ENCODE peak calls at places on chromosomes 3 and 15, in seven cellular contexts. B is NCI-H2171, X is NCI-H510A, U is hypothalamus, W is AG09319, K is posterior vena cava, Q is pons. F is an unnamed sample.

GRCh38 chr15:90686435-90687218 is 30.5 kb upstream of the BLM start:
- DNase-seq in U (no peak), B (no peak), Q (no peak), W (no peak), X (no peak), K (no peak), F (no peak)

GRCh38 chr3:151047636-151048035 is 37.8 kb upstream of the MED12L start:
- DNase-seq in U (no peak), K (no peak), Q (no peak), W (no peak), B (peak), X (no peak), F (no peak)

GRCh38 chr3:1600700-1601418 is 497.8 kb upstream of the CNTN4 start:
- DNase-seq in U (no peak), W (no peak), B (no peak), K (no peak), Q (no peak), X (no peak), F (no peak)

GRCh38 chr3:170137971-170138370 is 43.6 kb downstream of the PHC3 start:
- DNase-seq in B (no peak), W (peak), U (no peak), Q (no peak), K (no peak), X (no peak), F (no peak)

GRCh38 chr3:100665230-100665629 is 44.1 kb upstream of the TFG start:
- DNase-seq in U (no peak), W (no peak), K (no peak), X (no peak), B (no peak), Q (no peak), F (no peak)

GRCh38 chr3:38627956-38628355 is 21.5 kb downstream of the SCN5A start:
- DNase-seq in W (no peak), U (no peak), K (no peak), B (no peak), Q (no peak), X (no peak), F (no peak)

GRCh38 chr15:40766906-40767837 is 2.6 kb upstream of the C15orf62 start:
- DNase-seq in B (no peak), U (no peak), K (no peak), X (no peak), Q (no peak), W (no peak), F (no peak)

GRCh38 chr3:89104499-89104898 is 2.9 kb upstream of the EPHA3 start:
- DNase-seq in U (no peak), X (no peak), B (no peak), K (no peak), W (no peak), Q (no peak), F (no peak)

GRCh38 chr3:131147534-131147933 is 120.9 kb downstream of the NEK11 start:
- DNase-seq in B (no peak), K (no peak), Q (no peak), W (no peak), X (no peak), U (no peak), F (no peak)

GRCh38 chr3:108897883-108898282 is 55.8 kb downstream of the GUCA1C start:
- DNase-seq in W (no peak), K (no peak), U (no peak), B (no peak), Q (no peak), X (no peak), F (no peak)

GRCh38 chr15:63933522-63933921 is 99.8 kb upstream of the HERC1 start:
- DNase-seq in X (no peak), Q (no peak), K (peak), B (no peak), W (no peak), U (no peak), F (no peak)

GRCh38 chr15:78317145-78317836 is 17.9 kb upstream of the SKIC8 start:
- DNase-seq in Q (no peak), X (no peak), K (peak), U (no peak), B (no peak), W (no peak), F (no peak)

GRCh38 chr15:85457392-85457968 is 77.1 kb downstream of the AKAP13 start:
- DNase-seq in U (no peak), Q (no peak), B (no peak), X (no peak), K (no peak), W (no peak), F (no peak)

GRCh38 chr15:73605759-73606423 is 27.3 kb downstream of the NPTN start:
- DNase-seq in X (no peak), K (no peak), W (no peak), B (no peak), U (no peak), Q (no peak), F (no peak)

GRCh38 chr15:92164327-92165000 is 229.2 kb upstream of the ST8SIA2 start:
- DNase-seq in Q (no peak), K (no peak), X (no peak), W (no peak), U (no peak), B (no peak), F (no peak)

GRCh38 chr15:48883699-48884098 is 5.8 kb downstream of the EID1 start:
- DNase-seq in K (no peak), W (no peak), X (no peak), B (no peak), Q (no peak), U (no peak), F (no peak)

GRCh38 chr3:33758874-33759273 is 39.6 kb upstream of the PDCD6IP start:
- DNase-seq in U (no peak), Q (no peak), K (no peak), B (no peak), W (no peak), X (no peak), F (no peak)

GRCh38 chr3:180250172-180250571 is 213.4 kb upstream of the PEX5L start:
- DNase-seq in K (no peak), U (no peak), B (no peak), W (no peak), Q (no peak), X (no peak), F (no peak)

GRCh38 chr15:72998226-72998625 is 54.0 kb upstream of the NEO1 start:
- DNase-seq in K (no peak), Q (no peak), X (no peak), U (no peak), W (no peak), B (no peak), F (no peak)

GRCh38 chr15:66839511-66840112 is 137.6 kb downstream of the SMAD6 start:
- DNase-seq in U (no peak), X (no peak), K (no peak), Q (no peak), B (no peak), W (no peak), F (no peak)

GRCh38 chr15:100728371-100729201 is 126.2 kb downstream of the ASB7 start:
- DNase-seq in B (no peak), K (no peak), U (no peak), Q (no peak), X (no peak), W (no peak), F (no peak)

GRCh38 chr3:55143336-55143735 is 215.5 kb upstream of the LRTM1 start:
- DNase-seq in U (no peak), K (no peak), B (no peak), X (no peak), W (no peak), Q (no peak), F (no peak)

GRCh38 chr3:151434151-151434890 is 26.5 kb downstream of the IGSF10 start:
- DNase-seq in X (no peak), U (no peak), Q (no peak), W (peak), K (no peak), B (no peak), F (no peak)

GRCh38 chr15:58064119-58065010 is 1.1 kb downstream of the ALDH1A2 start:
- DNase-seq in K (no peak), B (no peak), W (no peak), U (no peak), Q (no peak), X (no peak), F (no peak)

GRCh38 chr3:100900671-100901070 is 92.5 kb downstream of the ABI3BP start:
- DNase-seq in Q (no peak), W (no peak), U (no peak), K (no peak), B (no peak), X (no peak), F (no peak)

GRCh38 chr3:1183320-1184048 is 90.7 kb downstream of the CNTN6 start:
- DNase-seq in K (no peak), W (no peak), U (no peak), X (no peak), Q (no peak), B (no peak), F (no peak)

GRCh38 chr3:10445561-10445960 is 59.8 kb downstream of the ATP2B2 start:
- DNase-seq in Q (no peak), W (no peak), K (no peak), U (no peak), B (no peak), X (no peak), F (no peak)

GRCh38 chr3:134369231-134369741 is 5.0 kb downstream of the AMOTL2 start:
- DNase-seq in B (no peak), X (no peak), Q (peak), K (peak), U (no peak), W (no peak), F (no peak)

F was measured in midbrain.